ENCODE peak calls at places on chromosomes 12 and 14, in eight cellular contexts. D is activated naive CD4-positive, alpha-beta T cell treated with Interleukin-2 at 50 U/mL for 16 hours; Q is HS-5; O is memory B cell; P is left colon; M is NCI-H146; S is activated T-cell treated with anti-CD3 and anti-CD28 coated beads, Interleukin-2, amount 50 U/mL, for 24 hours; K is foreskin fibroblast. R is an unnamed sample.

GRCh38 chr12:29207120-29207519 is 58.0 kb downstream of the FAR2 start:
- DNase-seq in O (no peak), K (no peak), Q (no peak), D (no peak), P (no peak), M (no peak), S (no peak), R (no peak)

GRCh38 chr12:121794532-121795028 is 1.1 kb upstream of the RHOF start:
- DNase-seq in Q (no peak), D (no peak), M (no peak), S (no peak), O (no peak), P (peak; percentile 69), K (no peak), R (no peak)

GRCh38 chr12:92030618-92031017 is 115.0 kb downstream of the BTG1 start:
- DNase-seq in Q (no peak), K (peak; percentile 44), P (peak; percentile 52), O (peak; percentile 23), S (no peak), D (peak; percentile 38), M (no peak), R (peak; percentile 65)

GRCh38 chr12:43676183-43676813 is 82.3 kb downstream of the PUS7L start:
- DNase-seq in S (no peak), D (peak; percentile 7), O (no peak), K (no peak), Q (no peak), P (no peak), M (peak; percentile 29), R (no peak)

GRCh38 chr14:75292886-75293285 is 14.3 kb downstream of the FOS start:
- DNase-seq in M (no peak), Q (no peak), D (no peak), K (no peak), P (no peak), S (no peak), O (no peak), R (no peak)

GRCh38 chr12:121005346-121005815 is 10.9 kb downstream of the C12orf43 start:
- DNase-seq in D (peak; percentile 56), S (peak; percentile 70), M (peak; percentile 21), P (peak; percentile 47), Q (no peak), O (no peak), K (peak; percentile 16), R (peak; percentile 33)

GRCh38 chr12:20369164-20370000 is 1.0 kb downstream of the PDE3A start:
- DNase-seq in D (no peak), P (peak; percentile 82), M (peak; percentile 45), S (peak; percentile 33), Q (no peak), O (no peak), K (peak; percentile 26), R (peak; percentile 3)

GRCh38 chr12:83161451-83161850 is 474.7 kb downstream of the TMTC2 start:
- DNase-seq in M (no peak), P (no peak), O (no peak), D (no peak), S (no peak), Q (peak; percentile 69), K (peak; percentile 24), R (no peak)

GRCh38 chr14:48690349-48690748 is 895.8 kb downstream of the RPS29 start:
- DNase-seq in M (no peak), P (no peak), Q (no peak), S (no peak), O (no peak), K (no peak), D (no peak), R (no peak)

GRCh38 chr14:58705066-58705465 is 67.3 kb downstream of the DACT1 start:
- DNase-seq in D (no peak), O (no peak), M (no peak), K (no peak), P (no peak), S (no peak), Q (no peak), R (no peak)

GRCh38 chr12:68467514-68467913 is 135.4 kb upstream of the MDM1 start:
- DNase-seq in D (no peak), K (no peak), Q (no peak), S (no peak), M (no peak), P (no peak), O (no peak), R (no peak)

GRCh38 chr12:82299617-82300016 is 58.6 kb downstream of the CCDC59 start:
- DNase-seq in K (no peak), D (no peak), S (no peak), Q (peak; percentile 8), M (peak; percentile 4), O (no peak), P (no peak), R (no peak)

GRCh38 chr14:64684091-64684490 is 20.1 kb upstream of the PLEKHG3 start:
- DNase-seq in O (no peak), S (no peak), P (no peak), M (no peak), K (no peak), Q (no peak), D (no peak), R (no peak)

GRCh38 chr14:81286574-81287370 is 66.0 kb upstream of the GTF2A1 start:
- DNase-seq in P (no peak), O (no peak), M (no peak), K (no peak), S (no peak), D (no peak), Q (no peak), R (no peak)

GRCh38 chr12:68624933-68625332 is 14.2 kb downstream of the RAP1B start:
- DNase-seq in O (no peak), S (no peak), Q (no peak), M (no peak), K (no peak), D (no peak), P (no peak), R (no peak)

GRCh38 chr14:52922059-52922458 is 28.8 kb downstream of the FERMT2 start:
- DNase-seq in D (no peak), S (no peak), P (no peak), Q (no peak), K (no peak), M (no peak), O (no peak), R (no peak)

GRCh38 chr12:116690016-116690709 is 47.7 kb downstream of the SPRING1 start:
- DNase-seq in M (no peak), S (no peak), P (no peak), Q (no peak), D (no peak), O (no peak), K (no peak), R (no peak)

GRCh38 chr12:28024231-28024995 is 51.9 kb upstream of the PTHLH start:
- DNase-seq in M (no peak), K (peak; percentile 54), P (no peak), S (no peak), O (no peak), D (no peak), Q (peak; percentile 56), R (no peak)

GRCh38 chr14:32049361-32050103 is 27.6 kb upstream of the ARHGAP5 start:
- DNase-seq in D (no peak), K (no peak), Q (no peak), S (no peak), M (peak; percentile 1), P (no peak), O (peak; percentile 8), R (no peak)

GRCh38 chr14:76473381-76474263 is 97.7 kb downstream of the ESRRB start:
- DNase-seq in O (no peak), S (no peak), D (no peak), M (no peak), P (no peak), Q (no peak), K (no peak), R (no peak)

GRCh38 chr12:121009744-121010143 is 6.5 kb downstream of the C12orf43 start:
- DNase-seq in M (no peak), Q (no peak), K (peak; percentile 26), P (no peak), O (no peak), S (no peak), D (no peak), R (no peak)

GRCh38 chr14:100533647-100534485 is 53.4 kb downstream of the BEGAIN start:
- DNase-seq in K (no peak), P (peak; percentile 28), O (no peak), Q (no peak), M (no peak), D (peak; percentile 2), S (peak; percentile 24), R (peak; percentile 9)

GRCh38 chr14:90087433-90087832 is 25.6 kb downstream of the KCNK13 start:
- DNase-seq in S (no peak), D (no peak), Q (peak; percentile 80), M (no peak), O (no peak), K (peak; percentile 21), P (peak; percentile 28), R (no peak)

GRCh38 chr14:75132374-75133086 is 5.7 kb upstream of the NEK9 start:
- DNase-seq in O (peak; percentile 77), Q (peak; percentile 39), P (no peak), K (peak; percentile 44), S (no peak), D (peak; percentile 14), M (peak; percentile 35), R (peak; percentile 28)

GRCh38 chr14:60313093-60313492 is 64.1 kb downstream of the PPM1A start:
- DNase-seq in Q (no peak), O (no peak), M (no peak), D (no peak), P (no peak), K (no peak), S (no peak), R (no peak)

GRCh38 chr12:12786716-12787601 is 1.5 kb downstream of the APOLD1 start:
- DNase-seq in M (peak; percentile 83), D (peak; percentile 79), Q (peak; percentile 32), K (peak; percentile 84), S (peak; percentile 86), P (peak; percentile 75), O (peak; percentile 54), R (peak; percentile 84)

GRCh38 chr12:121577443-121578180 is 3.2 kb downstream of the KDM2B start:
- DNase-seq in M (no peak), P (no peak), O (no peak), K (no peak), D (no peak), Q (no peak), S (no peak), R (no peak)

GRCh38 chr14:72716471-72716870 is 177.4 kb downstream of the DPF3 start:
- DNase-seq in Q (no peak), K (no peak), D (no peak), P (no peak), M (no peak), S (no peak), O (no peak), R (no peak)

GRCh38 chr12:63103489-63104131 is 47.4 kb downstream of the AVPR1A start:
- DNase-seq in K (no peak), S (no peak), P (no peak), D (no peak), O (no peak), Q (no peak), M (peak; percentile 36), R (no peak)

GRCh38 chr12:17326649-17327048 is 720.7 kb upstream of the LMO3 start:
- DNase-seq in Q (no peak), M (peak; percentile 6), D (no peak), P (no peak), O (no peak), S (no peak), K (no peak), R (no peak)